ENCODE peak calls at places on chromosomes 1 and 21, in four cellular contexts. One of them, this sample, is unnamed.

GRCh38 chr1:22121421-22121911 is 21.4 kb downstream of the WNT4 start:
- DNase-seq in AG08396: no peak
- DNase-seq in activated CD8-positive, alpha-beta memory T cell treated with anti-CD3 and anti-CD28 coated beads, Interleukin-2, amount 50 U/mL, for 4 hours: no peak
- DNase-seq in ACHN: no peak
- DNase-seq in this sample: peak

GRCh38 chr1:8424539-8425116 is 106.7 kb downstream of the SLC45A1 start:
- DNase-seq in AG08396: no peak
- DNase-seq in activated CD8-positive, alpha-beta memory T cell treated with anti-CD3 and anti-CD28 coated beads, Interleukin-2, amount 50 U/mL, for 4 hours: peak
- DNase-seq in ACHN: no peak
- DNase-seq in this sample: no peak

GRCh38 chr1:170461362-170461761 is 70.6 kb upstream of the GORAB start:
- DNase-seq in AG08396: no peak
- DNase-seq in activated CD8-positive, alpha-beta memory T cell treated with anti-CD3 and anti-CD28 coated beads, Interleukin-2, amount 50 U/mL, for 4 hours: no peak
- DNase-seq in ACHN: no peak
- DNase-seq in this sample: no peak

GRCh38 chr1:67874501-67875111 is 41.3 kb upstream of the GNG12 start:
- DNase-seq in AG08396: no peak
- DNase-seq in activated CD8-positive, alpha-beta memory T cell treated with anti-CD3 and anti-CD28 coated beads, Interleukin-2, amount 50 U/mL, for 4 hours: no peak
- DNase-seq in ACHN: no peak
- DNase-seq in this sample: no peak

GRCh38 chr1:47226121-47226977 is 5.7 kb downstream of the TAL1 start:
- DNase-seq in AG08396: peak
- DNase-seq in activated CD8-positive, alpha-beta memory T cell treated with anti-CD3 and anti-CD28 coated beads, Interleukin-2, amount 50 U/mL, for 4 hours: no peak
- DNase-seq in ACHN: no peak
- DNase-seq in this sample: no peak

GRCh38 chr1:225735252-225736149 is 42.1 kb upstream of the SRP9 start:
- DNase-seq in AG08396: peak
- DNase-seq in activated CD8-positive, alpha-beta memory T cell treated with anti-CD3 and anti-CD28 coated beads, Interleukin-2, amount 50 U/mL, for 4 hours: no peak
- DNase-seq in ACHN: peak
- DNase-seq in this sample: no peak

GRCh38 chr1:112818990-112819689 is 104.0 kb upstream of the PPM1J start:
- DNase-seq in AG08396: no peak
- DNase-seq in activated CD8-positive, alpha-beta memory T cell treated with anti-CD3 and anti-CD28 coated beads, Interleukin-2, amount 50 U/mL, for 4 hours: no peak
- DNase-seq in ACHN: no peak
- DNase-seq in this sample: peak

GRCh38 chr1:27752372-27752771 is 20.6 kb upstream of the STX12 start:
- DNase-seq in AG08396: peak
- DNase-seq in activated CD8-positive, alpha-beta memory T cell treated with anti-CD3 and anti-CD28 coated beads, Interleukin-2, amount 50 U/mL, for 4 hours: no peak
- DNase-seq in ACHN: no peak
- DNase-seq in this sample: peak

GRCh38 chr1:180123463-180123936 is 31.2 kb upstream of the QSOX1 start:
- DNase-seq in AG08396: no peak
- DNase-seq in activated CD8-positive, alpha-beta memory T cell treated with anti-CD3 and anti-CD28 coated beads, Interleukin-2, amount 50 U/mL, for 4 hours: no peak
- DNase-seq in ACHN: no peak
- DNase-seq in this sample: no peak

GRCh38 chr1:38153426-38154088 is 107.0 kb upstream of the POU3F1 start:
- DNase-seq in AG08396: no peak
- DNase-seq in activated CD8-positive, alpha-beta memory T cell treated with anti-CD3 and anti-CD28 coated beads, Interleukin-2, amount 50 U/mL, for 4 hours: no peak
- DNase-seq in ACHN: no peak
- DNase-seq in this sample: no peak

GRCh38 chr1:54794401-54795099 is 6.6 kb downstream of the TTC22 start:
- DNase-seq in AG08396: peak
- DNase-seq in activated CD8-positive, alpha-beta memory T cell treated with anti-CD3 and anti-CD28 coated beads, Interleukin-2, amount 50 U/mL, for 4 hours: no peak
- DNase-seq in ACHN: no peak
- DNase-seq in this sample: no peak

GRCh38 chr1:42618866-42619265 is 39.4 kb upstream of the PPIH start:
- DNase-seq in AG08396: no peak
- DNase-seq in activated CD8-positive, alpha-beta memory T cell treated with anti-CD3 and anti-CD28 coated beads, Interleukin-2, amount 50 U/mL, for 4 hours: no peak
- DNase-seq in ACHN: no peak
- DNase-seq in this sample: no peak

GRCh38 chr21:45998871-45999580 is 17.5 kb downstream of the COL6A1 start:
- DNase-seq in AG08396: no peak
- DNase-seq in activated CD8-positive, alpha-beta memory T cell treated with anti-CD3 and anti-CD28 coated beads, Interleukin-2, amount 50 U/mL, for 4 hours: no peak
- DNase-seq in ACHN: no peak
- DNase-seq in this sample: no peak